ENCODE peak calls at places on chromosomes 6 and 20, in seven cellular contexts. P is fibroblast of mammary gland, W is endothelial cell, C is thyroid gland, U is HepG2, K is upper lobe of left lung, H is A549. Q is an unnamed sample.

GRCh38 chr6:31791324-31792089 is 4.0 kb downstream of the VARS1 start:
- DNase-seq in K (no peak), C (peak), H (peak), P (peak), U (peak), W (peak), Q (peak)

GRCh38 chr6:46221221-46221793 is 50.5 kb upstream of the ENPP5 start:
- DNase-seq in P (peak), C (no peak), H (peak), W (peak), K (no peak), U (peak), Q (no peak)

GRCh38 chr6:168247456-168248147 is 72.0 kb downstream of the DACT2 start:
- DNase-seq in C (peak), H (peak), K (peak), U (peak), P (no peak), W (no peak), Q (no peak)

GRCh38 chr6:3592371-3592941 is 135.6 kb upstream of the SLC22A23 start:
- DNase-seq in K (no peak), H (peak), P (peak), W (no peak), C (no peak), U (peak), Q (no peak)

GRCh38 chr6:90983462-90983861 is 396.6 kb upstream of the MAP3K7 start:
- DNase-seq in H (no peak), K (no peak), P (no peak), U (no peak), C (no peak), W (no peak), Q (no peak)

GRCh38 chr6:1722801-1723200 is 113.1 kb downstream of the FOXC1 start:
- DNase-seq in W (no peak), C (no peak), P (no peak), K (no peak), U (no peak), H (no peak), Q (no peak)

GRCh38 chr6:119349041-119349340 is 570 bp downstream of the MAN1A1 start:
- DNase-seq in P (no peak), H (no peak), W (no peak), K (peak), U (no peak), C (no peak), Q (peak)

GRCh38 chr20:43572891-43573290 is 14.1 kb downstream of the SGK2 start:
- DNase-seq in W (no peak), H (no peak), K (no peak), C (no peak), P (no peak), U (no peak), Q (no peak)

GRCh38 chr6:57822896-57823358 is 505.5 kb downstream of the PRIM2 start:
- DNase-seq in K (no peak), P (peak), U (no peak), C (no peak), W (no peak), H (no peak), Q (no peak)

GRCh38 chr20:18543932-18544331 is 23.3 kb upstream of the SMIM26 start:
- DNase-seq in C (peak), K (no peak), H (no peak), U (no peak), P (no peak), W (no peak), Q (no peak)

GRCh38 chr6:158867381-158868121 is 48.4 kb upstream of the EZR start:
- DNase-seq in W (no peak), C (peak), P (no peak), H (no peak), K (no peak), U (no peak), Q (no peak)

GRCh38 chr6:110180228-110181008 is at the start of gene CDC40:
- DNase-seq in K (peak), P (no peak), W (peak), H (peak), U (peak), C (peak), Q (no peak)

GRCh38 chr20:58431134-58431533 is 42.1 kb downstream of the VAPB start:
- DNase-seq in P (no peak), U (no peak), H (no peak), C (no peak), W (no peak), K (no peak), Q (no peak)

GRCh38 chr6:15350386-15351083 is 104.7 kb downstream of the JARID2 start:
- DNase-seq in C (no peak), H (no peak), U (no peak), W (no peak), P (no peak), K (no peak), Q (no peak)

GRCh38 chr20:59858425-59858824 is 75.0 kb downstream of the SYCP2 start:
- DNase-seq in U (no peak), C (no peak), H (no peak), W (no peak), K (no peak), P (no peak), Q (no peak)

GRCh38 chr6:14379568-14379967 is 262.0 kb downstream of the CD83 start:
- DNase-seq in P (no peak), H (no peak), C (no peak), K (no peak), W (no peak), U (no peak), Q (no peak)

GRCh38 chr20:38209736-38210405 is 44.8 kb upstream of the TGM2 start:
- DNase-seq in U (no peak), K (no peak), W (no peak), C (no peak), P (no peak), H (no peak), Q (no peak)

GRCh38 chr20:43533060-43533459 is 25.6 kb downstream of the L3MBTL1 start:
- DNase-seq in U (no peak), P (peak), K (no peak), H (no peak), W (no peak), C (no peak), Q (no peak)

GRCh38 chr20:22583773-22584629 is at the start of gene FOXA2:
- DNase-seq in P (no peak), K (peak), H (peak), U (peak), W (no peak), C (peak), Q (no peak)

GRCh38 chr6:45500924-45501816 is 123.4 kb upstream of the SUPT3H start:
- DNase-seq in W (no peak), P (no peak), H (peak), C (no peak), U (peak), K (no peak), Q (no peak)

GRCh38 chr20:40431112-40431511 is 257.9 kb downstream of the MAFB start:
- DNase-seq in U (no peak), H (no peak), P (no peak), K (no peak), W (no peak), C (no peak), Q (no peak)

GRCh38 chr6:159726918-159727716 is at the start of gene WTAP:
- DNase-seq in K (peak), H (peak), P (peak), C (peak), U (peak), W (peak), Q (peak)

GRCh38 chr6:105072799-105073199 is 107.0 kb downstream of the POPDC3 start:
- DNase-seq in H (peak), W (no peak), P (peak), U (peak), C (no peak), K (no peak), Q (no peak)

GRCh38 chr20:2507464-2507863 is 1.3 kb downstream of the ZNF343 start:
- DNase-seq in C (no peak), H (no peak), U (no peak), W (no peak), P (peak), K (no peak), Q (no peak)

GRCh38 chr6:126914172-126914571 is 204.3 kb upstream of the RSPO3 start:
- DNase-seq in H (no peak), C (peak), P (no peak), K (no peak), W (no peak), U (no peak), Q (no peak)

GRCh38 chr6:35724059-35724458 is 12.8 kb upstream of the ARMC12 start:
- DNase-seq in H (no peak), U (no peak), P (no peak), W (no peak), K (no peak), C (peak), Q (no peak)

GRCh38 chr20:24609757-24610156 is 140.3 kb downstream of the SYNDIG1 start:
- DNase-seq in C (no peak), K (no peak), W (no peak), H (no peak), P (no peak), U (no peak), Q (no peak)

GRCh38 chr6:113873043-113873667 is 16.0 kb downstream of the MARCKS start:
- DNase-seq in H (peak), K (peak), C (no peak), U (peak), W (no peak), P (no peak), Q (no peak)

GRCh38 chr6:73343164-73343563 is 10.9 kb downstream of the DPPA5 start:
- DNase-seq in K (no peak), H (no peak), P (no peak), C (no peak), W (no peak), U (no peak), Q (no peak)

GRCh38 chr20:63230800-63231268 is 4.9 kb upstream of the BIRC7 start:
- DNase-seq in W (peak), H (no peak), P (peak), K (peak), U (peak), C (peak), Q (no peak)
- TF ChIP-seq CTCF in W (no peak), H (no peak), P (peak), K (peak), U (peak), C (peak), Q (peak)

GRCh38 chr6:16876201-16876600 is 114.9 kb upstream of the ATXN1 start:
- DNase-seq in K (no peak), U (no peak), P (no peak), H (no peak), C (no peak), W (no peak), Q (no peak)

GRCh38 chr6:16871047-16871446 is 109.8 kb upstream of the ATXN1 start:
- DNase-seq in W (no peak), H (no peak), K (no peak), U (no peak), P (no peak), C (no peak), Q (no peak)

GRCh38 chr6:16868968-16869367 is 107.7 kb upstream of the ATXN1 start:
- DNase-seq in P (no peak), W (no peak), U (no peak), C (no peak), K (no peak), H (no peak), Q (no peak)

GRCh38 chr6:16873698-16874097 is 112.4 kb upstream of the ATXN1 start:
- DNase-seq in K (no peak), C (no peak), P (no peak), W (no peak), H (no peak), U (no peak), Q (no peak)

GRCh38 chr6:16872543-16873230 is 111.4 kb upstream of the ATXN1 start:
- DNase-seq in W (no peak), U (no peak), C (no peak), P (no peak), H (no peak), K (no peak), Q (no peak)
- TF ChIP-seq CTCF in W (no peak), U (no peak), C (no peak), P (peak), H (no peak), K (no peak), Q (no peak)

DNA sequence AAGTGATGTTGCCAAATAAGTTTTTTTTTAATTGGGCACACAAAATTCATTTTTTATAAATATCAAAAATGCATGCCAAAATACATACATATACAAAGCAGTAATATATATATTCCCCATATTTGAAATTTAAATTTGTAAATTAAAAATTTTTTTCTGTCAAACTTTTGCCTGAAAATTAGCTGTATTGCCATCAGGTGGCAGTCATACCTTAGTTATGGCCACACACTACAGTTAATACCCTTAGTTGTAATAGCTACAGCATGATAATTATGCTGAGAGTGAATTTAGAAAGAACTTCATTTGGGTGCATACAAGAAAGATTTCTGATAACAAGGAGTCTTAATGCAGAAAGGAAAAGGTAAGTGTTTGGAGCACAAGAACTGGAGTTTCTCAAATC is 46.2 kb upstream of the SDHAF4 start:
- DNase-seq in P (peak), K (no peak), C (no peak), H (peak), U (peak), W (no peak), Q (no peak)
- TF ChIP-seq CTCF in P (peak), K (no peak), C (no peak), H (peak), U (peak), W (no peak), Q (peak)

GRCh38 chr6:136334853-136335252 is 45.2 kb upstream of the BCLAF1 start:
- DNase-seq in C (no peak), U (no peak), K (no peak), P (no peak), H (no peak), W (peak), Q (no peak)
- TF ChIP-seq CTCF in C (no peak), U (peak), K (no peak), P (peak), H (no peak), W (peak), Q (peak)

Q was measured in mesothelial cell of epicardium.